ENCODE peak calls at places on chromosomes 12 and 14, in four cellular contexts. G is H9, F is H1, Z is mesenchymal stem cell. R is an unnamed sample.

GRCh38 chr14:28344381-28344780 is 422.2 kb upstream of the FOXG1 start:
- DNase-seq in Z (no peak), F (no peak), G (no peak), R (no peak)

GRCh38 chr14:57575482-57575881 is 81.8 kb upstream of the CCDC198 start:
- DNase-seq in G (no peak), F (no peak), Z (no peak), R (no peak)

GRCh38 chr14:94127330-94127729 is 2.1 kb downstream of the IFI27L2 start:
- DNase-seq in F (no peak), G (peak), Z (no peak), R (no peak)

GRCh38 chr14:56243110-56243509 is 124.9 kb downstream of the PELI2 start:
- DNase-seq in G (no peak), Z (no peak), F (no peak), R (no peak)

GRCh38 chr12:18700254-18700653 is 37.6 kb downstream of the PLCZ1 start:
- DNase-seq in F (no peak), G (no peak), Z (peak), R (no peak)

GRCh38 chr12:48773686-48774085 is 15.2 kb downstream of the ADCY6 start:
- DNase-seq in F (no peak), G (no peak), Z (no peak), R (no peak)

GRCh38 chr14:82855912-82856381 is 1322.3 kb upstream of the SEL1L start:
- DNase-seq in Z (peak), F (no peak), G (no peak), R (peak)

GRCh38 chr12:90331262-90331661 is 622.6 kb upstream of the ATP2B1 start:
- DNase-seq in F (no peak), Z (no peak), G (no peak), R (no peak)

GRCh38 chr12:109943811-109944210 is 43.7 kb downstream of the TCHP start:
- DNase-seq in G (no peak), F (no peak), Z (peak), R (no peak)

GRCh38 chr14:103097994-103098957 is 3.8 kb downstream of the EXOC3L4 start:
- DNase-seq in Z (no peak), F (no peak), G (no peak), R (no peak)

GRCh38 chr12:130338794-130339601 is 1.3 kb downstream of the PIWIL1 start:
- DNase-seq in F (no peak), G (no peak), Z (no peak), R (no peak)

GRCh38 chr14:104768437-104769323 is 15.7 kb downstream of the SIVA1 start:
- DNase-seq in F (peak), G (peak), Z (peak), R (peak)

GRCh38 chr12:113418213-113418879 is 3.8 kb upstream of the SDSL start:
- DNase-seq in G (no peak), F (no peak), Z (no peak), R (no peak)

GRCh38 chr14:64510825-64511679 is 6.5 kb downstream of the ZBTB1 start:
- DNase-seq in Z (peak), F (no peak), G (peak), R (peak)

GRCh38 chr12:130992448-130992847 is 38.7 kb downstream of the ADGRD1 start:
- DNase-seq in Z (no peak), G (no peak), F (no peak), R (no peak)

GRCh38 chr12:82841379-82841778 is 154.7 kb downstream of the TMTC2 start:
- DNase-seq in Z (no peak), F (no peak), G (no peak), R (no peak)

GRCh38 chr12:42904683-42905418 is 315.3 kb upstream of the PRICKLE1 start:
- DNase-seq in G (no peak), Z (no peak), F (no peak), R (no peak)

GRCh38 chr12:68842784-68843567 is 35.0 kb downstream of the MDM2 start:
- DNase-seq in Z (no peak), G (no peak), F (no peak), R (no peak)

GRCh38 chr14:84975503-84975902 is 554.4 kb upstream of the FLRT2 start:
- DNase-seq in G (no peak), Z (no peak), F (no peak), R (no peak)

GRCh38 chr12:457676-458075 is 2.1 kb upstream of the B4GALNT3 start:
- DNase-seq in F (no peak), Z (no peak), G (no peak), R (no peak)

GRCh38 chr14:58865520-58866281 is 227.9 kb downstream of the DACT1 start:
- DNase-seq in G (no peak), F (no peak), Z (peak), R (no peak)
- H2BK15ac ChIP-seq in G (no peak), F (no peak), Z (no peak), R (no peak)

GRCh38 chr12:52278931-52279682 is 4.7 kb downstream of the KRT86 start:
- DNase-seq in F (peak), Z (peak), G (peak), R (peak)
- H2BK12ac ChIP-seq in F (no peak), Z (no peak), G (no peak), R (no peak)

DNA sequence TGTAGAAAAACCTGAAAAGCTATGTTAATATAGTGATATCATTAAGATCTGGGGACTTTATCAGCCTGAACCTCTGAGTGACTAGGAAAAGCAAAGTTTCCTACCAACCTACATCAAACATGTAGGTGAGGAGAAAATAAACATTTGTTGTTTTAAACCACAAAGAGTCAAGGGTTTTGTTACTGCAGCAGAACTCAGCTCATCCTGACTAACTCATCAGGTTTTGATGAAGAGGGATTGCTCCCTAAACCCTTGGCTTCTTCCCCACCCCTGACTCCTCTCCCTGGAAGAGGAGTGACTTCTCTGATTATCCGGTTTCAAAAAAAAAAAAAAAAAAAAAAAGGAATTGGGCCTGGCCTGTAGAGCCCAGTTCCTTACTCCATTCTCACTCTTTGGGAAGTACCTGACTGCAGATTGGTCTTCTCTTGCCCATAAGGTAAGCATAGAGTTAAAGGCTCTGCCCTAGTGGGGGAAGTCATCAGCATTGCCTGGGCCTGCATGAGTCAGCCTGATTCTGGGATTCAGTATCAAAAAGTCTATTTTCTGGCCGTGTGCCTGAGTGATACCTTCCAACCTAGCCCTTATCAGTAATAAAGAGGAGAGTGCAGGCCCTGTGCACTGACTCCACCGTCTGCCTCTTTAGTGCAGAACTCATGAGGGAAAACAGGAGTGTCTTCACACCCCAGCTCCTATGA is 16.9 kb downstream of the BDKRB1 start:
- DNase-seq in F (no peak), Z (no peak), G (peak), R (no peak)
- H2BK15ac ChIP-seq in F (no peak), Z (no peak), G (no peak), R (no peak)

DNA sequence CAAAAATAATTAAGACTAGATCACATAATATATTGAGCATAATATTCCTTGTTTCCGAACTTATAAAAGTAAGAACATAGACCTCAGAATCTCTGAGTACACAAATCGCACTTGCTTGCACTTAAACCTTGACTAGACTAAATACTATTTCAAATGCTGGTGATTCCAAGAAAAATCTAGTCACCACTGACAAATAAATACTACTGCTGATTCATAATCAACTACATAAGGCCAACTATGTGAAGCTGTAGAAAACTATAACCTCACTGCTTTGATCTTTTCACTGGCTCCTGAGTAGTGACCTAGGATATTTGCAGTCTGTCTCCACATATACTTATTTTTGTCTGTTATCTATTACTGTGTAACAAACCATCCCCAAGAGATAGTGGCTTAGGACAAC is 245.4 kb downstream of the DIO2 start:
- DNase-seq in G (no peak), F (no peak), Z (no peak), R (no peak)
- H2BK12ac ChIP-seq in G (no peak), F (no peak), Z (no peak), R (no peak)

DNA sequence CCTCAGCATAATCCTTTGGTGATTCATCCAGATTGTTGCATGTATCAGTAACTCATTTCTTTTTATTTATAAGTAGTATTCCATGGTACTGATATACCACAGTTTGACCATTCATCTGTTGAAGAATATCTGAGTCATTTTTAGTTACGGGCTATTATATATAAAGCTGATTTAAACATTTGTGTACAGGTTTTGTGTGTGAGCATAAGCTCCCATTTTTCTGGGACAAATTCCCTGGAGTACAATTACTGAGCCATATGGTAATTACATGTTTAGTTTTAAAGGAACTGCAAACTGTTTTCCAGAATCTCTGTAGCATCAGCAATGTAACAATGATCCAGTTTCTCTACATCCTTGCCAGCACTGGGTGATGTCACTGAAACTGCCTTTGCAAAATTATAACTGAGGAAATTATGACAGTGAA is 236.2 kb upstream of the KRR1 start:
- DNase-seq in Z (peak), F (no peak), G (no peak), R (no peak)
- H2BK15ac ChIP-seq in Z (no peak), F (no peak), G (no peak), R (no peak)

DNA sequence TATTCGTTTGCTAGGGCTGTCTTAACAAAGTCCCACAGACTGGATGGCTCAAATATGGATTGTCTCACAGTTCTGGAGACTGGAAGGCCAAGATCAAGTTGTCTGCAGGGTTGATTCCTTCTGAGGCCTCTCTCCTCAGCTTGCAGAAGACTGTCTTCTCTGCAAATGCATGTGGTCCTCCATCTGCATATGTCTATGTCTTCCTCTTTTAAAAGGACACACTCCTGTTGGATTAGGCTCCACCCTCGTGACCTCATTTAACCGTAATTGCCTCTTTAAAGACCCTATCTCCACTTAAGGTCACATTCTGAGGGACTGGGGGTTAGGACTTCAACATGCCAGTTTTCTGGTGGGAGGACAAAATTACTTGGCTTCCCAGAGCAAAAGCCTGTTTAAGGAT is 123.3 kb downstream of the SLC38A6 start:
- DNase-seq in G (no peak), Z (no peak), F (no peak), R (no peak)
- H2BK12ac ChIP-seq in G (no peak), Z (peak), F (peak), R (no peak)

DNA sequence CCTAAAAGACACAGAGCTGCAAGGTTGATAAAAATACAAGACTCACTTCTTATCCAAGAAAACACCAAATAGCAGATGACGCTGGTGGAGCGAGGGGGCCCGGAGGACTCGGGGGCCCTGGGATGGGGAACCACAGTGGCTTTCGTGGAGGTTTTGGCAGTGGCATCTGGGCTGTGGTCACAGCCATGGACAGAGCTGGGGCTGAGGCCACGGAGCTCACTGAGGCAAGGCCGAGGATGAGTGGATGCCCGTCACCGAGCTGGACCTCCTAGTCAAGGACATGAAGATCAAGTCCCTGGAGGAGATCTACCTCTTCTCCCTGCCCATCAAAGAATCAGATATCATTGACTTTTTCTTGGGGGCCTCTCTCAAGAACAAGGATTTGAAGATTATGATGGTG is 117.2 kb downstream of the PTPRO start:
- DNase-seq in G (no peak), F (no peak), Z (no peak), R (no peak)
- H2BK15ac ChIP-seq in G (no peak), F (no peak), Z (no peak), R (no peak)

GRCh38 chr12:98399532-98399931 is 115.9 kb upstream of the TMPO start:
- DNase-seq in G (peak), F (peak), Z (peak), R (no peak)
- H2BK12ac ChIP-seq in G (no peak), F (no peak), Z (no peak), R (no peak)